ENCODE peak calls at places on chromosome 22, in nine cellular contexts. O is tibial artery, H is cardiac muscle cell, W is GM06990, V is esophagus squamous epithelium, S is heart left ventricle, T is esophagus muscularis mucosa, R is BJ, F is endodermal cell. Z is an unnamed sample. For H3K27me3, the result is how much of the 10 kb centered on the place peaks cover.

GRCh38 chr22:38214248-38215056 is 12.7 kb downstream of the MAFF start:
- DNase-seq in O (peak), H (peak), W (peak), V (no peak), S (peak), T (no peak), R (no peak), F (peak), Z (peak)

GRCh38 chr22:47013861-47014635 is 251.6 kb downstream of the TBC1D22A start:
- DNase-seq in O (peak), H (no peak), W (no peak), V (no peak), S (peak), T (no peak), R (no peak), F (no peak), Z (no peak)

GRCh38 chr22:25060522-25061071 is 108.1 kb downstream of the KIAA1671 start:
- DNase-seq in O (no peak), H (no peak), W (no peak), V (no peak), S (no peak), T (no peak), R (no peak), F (no peak), Z (no peak)

GRCh38 chr22:35641494-35642120 is 6.6 kb upstream of the APOL6 start:
- DNase-seq in O (no peak), H (no peak), W (no peak), V (no peak), S (no peak), T (no peak), R (no peak), F (no peak), Z (no peak)

GRCh38 chr22:36177160-36177559 is 16.6 kb upstream of the APOL3 start:
- DNase-seq in O (no peak), H (no peak), W (no peak), V (no peak), S (no peak), T (no peak), R (no peak), F (peak), Z (no peak)

GRCh38 chr22:35359380-35360065 is 21.4 kb upstream of the HMOX1 start:
- DNase-seq in O (no peak), H (no peak), W (no peak), V (no peak), S (no peak), T (no peak), R (no peak), F (no peak), Z (no peak)

GRCh38 chr22:43993072-43993760 is 30.9 kb upstream of the PARVB start:
- DNase-seq in O (no peak), H (peak), W (peak), V (no peak), S (peak), T (no peak), R (no peak), F (peak), Z (peak)

GRCh38 chr22:39473856-39474255 is 17.0 kb downstream of the MGAT3 start:
- DNase-seq in O (no peak), H (no peak), W (no peak), V (no peak), S (no peak), T (no peak), R (no peak), F (no peak), Z (no peak)

GRCh38 chr22:43587574-43587973 is 175.8 kb downstream of the MPPED1 start:
- DNase-seq in O (no peak), H (peak), W (no peak), V (no peak), S (no peak), T (peak), R (no peak), F (no peak), Z (no peak)

GRCh38 chr22:38713921-38714320 is 8.2 kb downstream of the GTPBP1 start:
- DNase-seq in O (no peak), H (no peak), W (no peak), V (no peak), S (no peak), T (no peak), R (no peak), F (no peak), Z (no peak)

GRCh38 chr22:46652081-46652929 is 32.1 kb downstream of the GRAMD4 start:
- DNase-seq in O (no peak), H (peak), W (no peak), V (no peak), S (peak), T (no peak), R (no peak), F (no peak), Z (no peak)

GRCh38 chr22:41936894-41937169 is 10.1 kb downstream of the CENPM start:
- DNase-seq in O (no peak), H (no peak), W (peak), V (no peak), S (no peak), T (no peak), R (no peak), F (no peak), Z (no peak)
- TF ChIP-seq CTCF in O (no peak), H (no peak), W (no peak), V (no peak), S (no peak), T (no peak), R (no peak), F (no peak), Z (no peak)

GRCh38 chr22:22616636-22617035 is 27.8 kb upstream of the GGTLC2 start:
- DNase-seq in O (no peak), H (no peak), W (peak), V (no peak), S (no peak), T (peak), R (no peak), F (no peak), Z (no peak)
- H3K27me3 ChIP-seq in O (under half), H (under half), W (under half), V (under half), S (under half), T (under half), R (under half), F (under half), Z (under half)

DNA sequence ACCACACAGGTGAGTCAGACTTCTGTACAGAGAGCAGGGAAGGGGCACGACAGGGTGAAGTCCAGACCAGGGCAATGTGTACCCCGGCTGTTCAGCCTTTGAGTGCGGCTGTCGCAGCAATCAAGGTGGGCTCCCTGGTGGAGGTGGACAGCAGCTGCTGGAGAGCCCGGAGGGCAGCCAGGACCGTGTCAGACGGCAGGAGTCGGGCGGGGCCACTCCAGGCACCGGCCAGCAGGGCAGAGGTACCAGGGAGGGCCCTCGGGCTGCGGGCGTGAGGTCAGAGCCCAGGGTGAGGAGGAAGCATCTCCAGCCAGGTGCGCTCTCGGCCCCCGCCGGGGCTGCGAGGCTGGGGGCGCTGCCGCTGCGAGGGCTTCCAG is 802 bp upstream of the PIM3 start:
- DNase-seq in O (peak), H (peak), W (no peak), V (no peak), S (no peak), T (no peak), R (no peak), F (no peak), Z (no peak)
- TF ChIP-seq CTCF in O (no peak), H (no peak), W (no peak), V (peak), S (no peak), T (no peak), R (no peak), F (no peak), Z (no peak)

GRCh38 chr22:17744430-17744829 is 29.8 kb downstream of the BID start:
- DNase-seq in O (no peak), H (no peak), W (no peak), V (no peak), S (no peak), T (no peak), R (no peak), F (no peak), Z (no peak)
- H3K27me3 ChIP-seq in O (under half), H (under half), W (under half), V (under half), S (under half), T (under half), R (under half), F (under half), Z (under half)

GRCh38 chr22:27349456-27349855 is 452.1 kb downstream of the MN1 start:
- DNase-seq in O (no peak), H (peak), W (no peak), V (no peak), S (no peak), T (no peak), R (no peak), F (no peak), Z (no peak)

GRCh38 chr22:27345681-27346080 is 455.9 kb downstream of the MN1 start:
- DNase-seq in O (no peak), H (no peak), W (no peak), V (no peak), S (no peak), T (no peak), R (no peak), F (no peak), Z (no peak)

GRCh38 chr22:27347951-27348350 is 453.6 kb downstream of the MN1 start:
- DNase-seq in O (no peak), H (no peak), W (no peak), V (no peak), S (no peak), T (no peak), R (no peak), F (no peak), Z (no peak)

GRCh38 chr22:27344546-27344945 is 457.0 kb downstream of the MN1 start:
- DNase-seq in O (no peak), H (no peak), W (no peak), V (no peak), S (no peak), T (no peak), R (no peak), F (no peak), Z (no peak)

DNA sequence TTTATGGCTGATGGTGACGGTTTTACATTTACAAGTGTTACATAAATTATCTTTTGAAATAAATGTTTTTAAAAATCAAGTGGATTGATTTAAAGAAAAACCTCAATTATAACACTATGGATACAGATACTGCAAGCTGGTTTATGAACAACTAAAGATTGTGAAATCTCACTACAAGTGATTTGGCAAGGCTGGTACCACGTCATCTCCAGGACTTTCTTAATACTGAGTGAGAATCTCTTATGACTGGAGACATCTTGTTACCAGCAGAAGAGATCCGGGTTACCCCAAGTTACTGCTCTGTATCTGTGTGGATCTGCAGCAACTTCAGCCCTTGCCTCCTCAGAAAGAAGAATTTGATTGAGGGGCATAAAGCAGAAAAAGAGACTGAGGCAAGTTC is 452.9 kb downstream of the MN1 start:
- DNase-seq in O (no peak), H (peak), W (no peak), V (no peak), S (no peak), T (no peak), R (no peak), F (no peak), Z (no peak)
- TF ChIP-seq CTCF in O (no peak), H (no peak), W (no peak), V (no peak), S (no peak), T (no peak), R (no peak), F (no peak), Z (no peak)

DNA sequence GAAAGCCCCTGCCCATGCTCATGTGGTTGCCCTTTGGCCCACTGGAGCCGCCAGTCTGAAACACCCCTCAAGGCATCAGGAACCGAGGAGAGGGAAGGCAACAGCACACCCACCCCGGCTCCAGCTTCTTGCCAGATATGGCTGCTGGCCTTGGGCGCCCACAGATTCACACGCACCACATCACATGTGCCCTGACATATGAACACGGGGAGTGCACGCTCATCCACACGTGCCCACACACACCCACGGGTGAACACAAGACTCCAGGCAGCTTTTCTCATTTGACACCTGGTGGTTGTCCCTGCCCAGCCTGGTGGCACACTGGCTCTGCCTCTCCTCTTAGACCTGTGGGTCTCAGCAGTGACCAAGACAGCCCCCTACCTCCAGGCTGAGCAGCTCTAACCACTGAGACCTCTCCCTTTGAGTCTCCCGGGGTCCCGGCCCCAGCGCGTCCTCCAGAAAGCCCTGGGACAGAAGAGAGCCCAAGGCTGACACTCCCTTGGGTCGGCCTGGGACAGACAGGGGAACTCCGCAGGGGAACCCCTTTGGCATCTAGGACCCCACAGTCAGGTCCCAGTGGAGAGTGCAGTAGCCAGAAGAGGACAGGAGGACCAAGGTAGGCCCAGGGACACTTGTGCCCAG is 2.7 kb upstream of the MAPK12 start:
- DNase-seq in O (no peak), H (no peak), W (no peak), V (no peak), S (no peak), T (no peak), R (no peak), F (no peak), Z (no peak)
- H3K27me3 ChIP-seq in O (under half), H (under half), W (under half), V (under half), S (under half), T (under half), R (under half), F (under half), Z (under half)

DNA sequence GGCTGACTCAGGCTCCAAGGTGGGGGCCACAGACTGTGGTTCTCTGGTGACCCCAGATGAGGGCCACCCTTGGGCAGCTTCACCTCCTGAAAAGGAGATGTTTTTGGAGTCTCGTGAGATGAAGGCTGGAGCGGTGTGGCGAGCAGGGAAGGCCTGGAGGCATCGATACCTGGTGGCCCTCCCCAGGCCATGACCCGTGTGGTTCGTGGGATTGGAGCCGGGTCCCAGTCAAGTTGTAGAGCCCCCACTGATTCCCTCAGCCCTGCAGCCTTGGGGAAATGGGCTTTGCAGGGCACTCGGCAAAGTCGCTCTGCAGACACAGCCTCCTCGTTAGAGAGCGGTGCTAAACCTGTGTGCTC is 1083.4 kb downstream of the BRD1 start:
- DNase-seq in O (no peak), H (no peak), W (no peak), V (no peak), S (no peak), T (no peak), R (no peak), F (no peak), Z (peak)
- TF ChIP-seq CTCF in O (no peak), H (no peak), W (no peak), V (no peak), S (no peak), T (no peak), R (no peak), F (no peak), Z (no peak)